ENCODE peak calls at places on chromosome 1, in nine cellular contexts. P is left ventricle myocardium inferior; J is A549; O is fibroblast of lung; F is skeletal muscle cell; M is colonic mucosa; R is CD4-positive, alpha-beta memory T cell; A is astrocyte of the cerebellum; W is NT2/D1. S is an unnamed sample.

GRCh38 chr1:205604825-205605544 is 26.8 kb downstream of the ELK4 start:
- DNase-seq in P (no peak), J (no peak), O (no peak), F (no peak), M (no peak), R (no peak), A (no peak), W (no peak), S (no peak)

GRCh38 chr1:159000627-159001026 is 9.1 kb upstream of the IFI16 start:
- DNase-seq in P (peak), J (peak), O (peak), F (peak), M (peak), R (no peak), A (peak), W (peak), S (peak)

GRCh38 chr1:41341756-41342562 is 19.3 kb upstream of the FOXO6 start:
- DNase-seq in P (no peak), J (no peak), O (peak), F (no peak), M (peak), R (no peak), A (no peak), W (peak), S (no peak)

GRCh38 chr1:2528966-2529750 is 905 bp downstream of the HES5 start:
- DNase-seq in P (no peak), J (no peak), O (no peak), F (no peak), M (no peak), R (peak), A (no peak), W (no peak), S (no peak)

GRCh38 chr1:41490911-41491310 is 6.4 kb upstream of the EDN2 start:
- DNase-seq in P (no peak), J (no peak), O (no peak), F (no peak), M (no peak), R (no peak), A (no peak), W (no peak), S (no peak)

GRCh38 chr1:189659731-189660130 is 817.9 kb downstream of the BRINP3 start:
- DNase-seq in P (no peak), J (no peak), O (peak), F (no peak), M (no peak), R (no peak), A (no peak), W (no peak), S (no peak)

GRCh38 chr1:244601336-244601735 is 51.6 kb upstream of the DESI2 start:
- DNase-seq in P (no peak), J (no peak), O (no peak), F (no peak), M (no peak), R (no peak), A (no peak), W (no peak), S (no peak)

GRCh38 chr1:119373465-119373864 is 4.9 kb downstream of the HAO2 start:
- DNase-seq in P (no peak), J (peak), O (peak), F (peak), M (no peak), R (no peak), A (no peak), W (no peak), S (no peak)

GRCh38 chr1:200405273-200405672 is 4.6 kb downstream of the ZNF281 start:
- DNase-seq in P (no peak), J (peak), O (no peak), F (no peak), M (no peak), R (no peak), A (no peak), W (no peak), S (no peak)

GRCh38 chr1:78565393-78565792 is 54.9 kb upstream of the IFI44L start:
- DNase-seq in P (no peak), J (no peak), O (no peak), F (no peak), M (no peak), R (no peak), A (no peak), W (no peak), S (no peak)

GRCh38 chr1:12231276-12231595 is 1.4 kb downstream of the VPS13D start:
- DNase-seq in P (no peak), J (no peak), O (peak), F (no peak), M (no peak), R (no peak), A (no peak), W (no peak), S (no peak)

DNA sequence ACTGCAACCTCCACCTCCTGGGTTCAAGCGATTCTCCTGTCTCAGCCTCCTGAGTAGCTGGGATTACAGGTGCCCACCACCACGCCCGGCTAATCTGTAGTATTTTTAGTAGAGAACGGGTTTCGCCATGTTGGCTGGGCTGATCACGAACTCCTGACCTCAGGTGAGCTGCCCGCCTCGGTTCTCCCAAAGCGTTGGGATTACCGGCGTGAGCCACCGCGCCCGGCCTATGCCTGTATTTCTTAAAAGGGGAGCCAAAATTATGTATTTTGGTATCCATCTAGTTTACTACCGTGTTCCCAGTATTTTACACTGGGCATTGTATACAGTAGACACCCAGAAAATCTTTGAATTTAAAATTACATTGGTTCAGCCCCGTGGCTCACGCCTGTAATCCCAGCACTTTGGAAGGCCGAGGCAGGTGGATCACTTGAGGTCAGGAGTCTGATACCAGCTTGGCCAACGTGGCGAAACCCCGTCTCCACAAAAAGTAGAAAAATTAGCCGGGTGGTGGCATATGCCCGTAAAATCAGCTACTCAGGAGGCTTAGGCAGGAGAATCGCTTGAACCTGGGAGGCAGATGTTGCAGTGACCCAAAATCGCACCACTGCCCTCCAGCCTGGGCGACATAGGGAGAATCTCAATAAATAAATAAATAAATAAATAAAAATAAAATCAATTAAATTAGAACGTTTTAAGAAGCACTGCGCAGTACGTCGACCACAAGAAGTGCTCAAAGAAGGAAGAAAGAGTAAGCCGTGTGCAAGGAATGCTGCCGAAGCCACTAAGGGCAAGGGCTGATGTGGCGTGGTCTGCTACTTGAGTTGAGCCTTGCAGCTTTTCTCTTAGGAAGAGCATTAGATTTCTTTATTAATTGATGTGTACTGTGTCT is 1.5 kb upstream of the THRAP3 start:
- DNase-seq in P (no peak), J (no peak), O (no peak), F (no peak), M (no peak), R (no peak), A (no peak), W (no peak), S (no peak)
- H3K4me3 ChIP-seq in P (peak), J (peak), O (peak), F (peak), M (peak), R (peak), A (peak), W (peak), S (peak)

GRCh38 chr1:225467193-225468020 is 39.6 kb upstream of the LBR start:
- DNase-seq in P (peak), J (no peak), O (no peak), F (no peak), M (peak), R (peak), A (no peak), W (no peak), S (no peak)
- H3K4me3 ChIP-seq in P (peak), J (no peak), O (no peak), F (no peak), M (peak), R (peak), A (no peak), W (no peak), S (no peak)

GRCh38 chr1:14994148-14994547 is 159.4 kb upstream of the TMEM51 start:
- DNase-seq in P (no peak), J (no peak), O (no peak), F (no peak), M (no peak), R (no peak), A (no peak), W (no peak), S (no peak)
- H3K4me3 ChIP-seq in P (no peak), J (no peak), O (no peak), F (no peak), M (no peak), R (no peak), A (no peak), W (no peak), S (no peak)

GRCh38 chr1:35768350-35769187 is 1.2 kb downstream of the CLSPN start:
- DNase-seq in P (no peak), J (peak), O (no peak), F (no peak), M (no peak), R (no peak), A (no peak), W (peak), S (peak)
- H3K4me3 ChIP-seq in P (peak), J (peak), O (peak), F (peak), M (peak), R (peak), A (peak), W (peak), S (peak)

GRCh38 chr1:162541619-162542141 is 19.8 kb upstream of the UAP1 start:
- DNase-seq in P (peak), J (peak), O (peak), F (peak), M (no peak), R (no peak), A (peak), W (no peak), S (peak)

GRCh38 chr1:162536511-162536910 is 25.0 kb upstream of the UAP1 start:
- DNase-seq in P (no peak), J (peak), O (peak), F (no peak), M (no peak), R (no peak), A (no peak), W (no peak), S (peak)

GRCh38 chr1:162537216-162537615 is 24.3 kb upstream of the UAP1 start:
- DNase-seq in P (no peak), J (no peak), O (peak), F (no peak), M (no peak), R (no peak), A (no peak), W (no peak), S (no peak)

GRCh38 chr1:162535501-162535900 is 26.0 kb upstream of the UAP1 start:
- DNase-seq in P (no peak), J (no peak), O (peak), F (no peak), M (no peak), R (no peak), A (no peak), W (no peak), S (no peak)

DNA sequence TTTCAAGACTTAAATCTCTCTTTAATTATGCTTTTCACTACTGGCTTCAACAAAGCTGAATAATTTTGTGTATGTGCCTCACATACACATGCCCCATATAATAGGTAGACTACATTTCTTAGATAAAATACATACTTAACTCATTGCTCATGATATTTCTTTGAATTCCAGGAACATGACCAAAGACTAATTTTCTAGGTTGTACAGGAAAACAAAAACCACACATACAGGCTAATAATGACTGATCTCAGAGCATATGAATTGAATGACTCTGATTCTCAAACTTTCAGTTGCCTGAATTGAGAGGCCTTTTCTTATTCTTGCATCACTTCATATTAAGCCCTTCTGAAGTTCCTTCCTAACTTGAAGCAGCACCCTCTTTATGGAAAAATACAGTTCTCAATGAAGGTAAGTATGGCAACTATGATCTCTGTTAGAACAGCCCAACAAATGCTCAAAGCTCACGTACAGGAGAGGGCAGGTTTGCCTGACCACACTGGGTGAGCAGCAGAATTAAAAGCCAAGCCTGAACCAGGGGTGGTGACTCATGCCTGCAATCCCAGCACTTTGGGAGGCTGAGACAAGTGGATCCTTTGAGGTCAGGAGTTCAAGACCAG is 22.6 kb upstream of the UAP1 start:
- DNase-seq in P (no peak), J (peak), O (peak), F (peak), M (no peak), R (no peak), A (peak), W (no peak), S (peak)
- H3K4me3 ChIP-seq in P (no peak), J (no peak), O (no peak), F (no peak), M (no peak), R (no peak), A (no peak), W (no peak), S (no peak)

GRCh38 chr1:241077386-241078147 is 279.4 kb downstream of the RGS7 start:
- DNase-seq in P (no peak), J (no peak), O (no peak), F (no peak), M (no peak), R (no peak), A (no peak), W (no peak), S (no peak)
- H3K4me3 ChIP-seq in P (no peak), J (no peak), O (no peak), F (no peak), M (no peak), R (no peak), A (no peak), W (no peak), S (no peak)

GRCh38 chr1:9313576-9313975 is 20.9 kb downstream of the SPSB1 start:
- DNase-seq in P (peak), J (no peak), O (no peak), F (no peak), M (no peak), R (no peak), A (no peak), W (no peak), S (no peak)

GRCh38 chr1:9312183-9312582 is 19.5 kb downstream of the SPSB1 start:
- DNase-seq in P (no peak), J (no peak), O (no peak), F (no peak), M (no peak), R (no peak), A (no peak), W (no peak), S (no peak)

GRCh38 chr1:9315411-9316079 is 22.9 kb downstream of the SPSB1 start:
- DNase-seq in P (peak), J (peak), O (peak), F (peak), M (no peak), R (no peak), A (peak), W (no peak), S (no peak)

GRCh38 chr1:9314711-9315379 is 22.2 kb downstream of the SPSB1 start:
- DNase-seq in P (no peak), J (no peak), O (no peak), F (no peak), M (no peak), R (no peak), A (no peak), W (no peak), S (no peak)

DNA sequence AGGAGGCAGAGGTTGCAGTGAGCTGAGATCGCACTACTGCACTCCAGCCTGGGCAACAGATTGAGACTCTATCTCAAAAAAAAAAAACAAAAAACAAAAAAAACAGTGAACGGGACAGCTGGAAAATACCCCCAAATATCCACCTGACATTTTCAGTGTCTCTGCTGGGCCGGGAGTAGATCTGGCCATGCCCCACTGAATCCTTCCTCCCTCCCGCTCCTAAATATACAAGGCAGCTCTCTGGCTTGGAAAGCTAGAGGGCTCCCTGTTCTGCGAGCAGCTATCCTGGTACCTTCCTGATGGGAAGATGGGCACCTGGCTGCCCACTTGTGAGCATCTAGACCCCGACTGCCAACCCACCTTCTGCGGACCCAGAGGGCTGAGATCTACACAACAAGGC is 21.4 kb downstream of the SPSB1 start:
- DNase-seq in P (no peak), J (no peak), O (no peak), F (no peak), M (no peak), R (no peak), A (no peak), W (no peak), S (no peak)
- H3K4me3 ChIP-seq in P (no peak), J (no peak), O (no peak), F (no peak), M (no peak), R (no peak), A (no peak), W (no peak), S (no peak)

S was measured in HFF-Myc.